ENCODE peak calls at places on chromosomes 4 and X, in seven cellular contexts. One of them, this sample, is unnamed.

GRCh38 chrX:11770320-11770719 is 12.3 kb downstream of the MSL3 start:
- DNase-seq in SK-N-SH: peak; percentile 74
- DNase-seq in GM12878: peak; percentile 68
- DNase-seq in K562: peak; percentile 68
- DNase-seq in HCT116: peak; percentile 22
- DNase-seq in HepG2: peak; percentile 23
- DNase-seq in H1: no peak
- DNase-seq in this sample: peak; percentile 51

GRCh38 chrX:127578395-127578794 is 473.8 kb downstream of the ACTRT1 start:
- DNase-seq in SK-N-SH: no peak
- DNase-seq in GM12878: no peak
- DNase-seq in K562: no peak
- DNase-seq in HCT116: no peak
- DNase-seq in HepG2: no peak
- DNase-seq in H1: no peak
- DNase-seq in this sample: no peak

GRCh38 chr4:159016527-159017137 is 86.2 kb upstream of the RAPGEF2 start:
- DNase-seq in SK-N-SH: peak; percentile 15
- DNase-seq in GM12878: peak; percentile 56
- DNase-seq in K562: peak; percentile 46
- DNase-seq in HCT116: no peak
- DNase-seq in HepG2: peak; percentile 53
- DNase-seq in H1: no peak
- DNase-seq in this sample: no peak

GRCh38 chr4:73731968-73732610 is 8.3 kb upstream of the CXCL8 start:
- DNase-seq in SK-N-SH: no peak
- DNase-seq in GM12878: no peak
- DNase-seq in K562: no peak
- DNase-seq in HCT116: no peak
- DNase-seq in HepG2: no peak
- DNase-seq in H1: no peak
- DNase-seq in this sample: no peak

GRCh38 chr4:33060873-33061542 is 2340.8 kb downstream of the PCDH7 start:
- DNase-seq in SK-N-SH: peak; percentile 2
- DNase-seq in GM12878: no peak
- DNase-seq in K562: no peak
- DNase-seq in HCT116: peak; percentile 68
- DNase-seq in HepG2: peak; percentile 40
- DNase-seq in H1: peak; percentile 46
- DNase-seq in this sample: no peak

GRCh38 chr4:180960758-180961401 is 1282.3 kb upstream of the TENM3 start:
- DNase-seq in SK-N-SH: peak; percentile 34
- DNase-seq in GM12878: no peak
- DNase-seq in K562: no peak
- DNase-seq in HCT116: no peak
- DNase-seq in HepG2: no peak
- DNase-seq in H1: no peak
- DNase-seq in this sample: no peak

GRCh38 chr4:156773648-156774357 is 197.8 kb downstream of the PDGFC start:
- DNase-seq in SK-N-SH: no peak
- DNase-seq in GM12878: no peak
- DNase-seq in K562: no peak
- DNase-seq in HCT116: no peak
- DNase-seq in HepG2: no peak
- DNase-seq in H1: no peak
- DNase-seq in this sample: no peak

GRCh38 chr4:132384709-132385108 is 764.4 kb upstream of the PCDH10 start:
- DNase-seq in SK-N-SH: no peak
- DNase-seq in GM12878: no peak
- DNase-seq in K562: no peak
- DNase-seq in HCT116: no peak
- DNase-seq in HepG2: no peak
- DNase-seq in H1: no peak
- DNase-seq in this sample: no peak

GRCh38 chr4:26962720-26963119 is 102.1 kb downstream of the STIM2 start:
- DNase-seq in SK-N-SH: no peak
- DNase-seq in GM12878: no peak
- DNase-seq in K562: no peak
- DNase-seq in HCT116: no peak
- DNase-seq in HepG2: no peak
- DNase-seq in H1: no peak
- DNase-seq in this sample: no peak

GRCh38 chr4:26273308-26273980 is 47.4 kb upstream of the RBPJ start:
- DNase-seq in SK-N-SH: no peak
- DNase-seq in GM12878: no peak
- DNase-seq in K562: no peak
- DNase-seq in HCT116: no peak
- DNase-seq in HepG2: no peak
- DNase-seq in H1: no peak
- DNase-seq in this sample: no peak

GRCh38 chrX:123962794-123963373 is 1.4 kb downstream of the STAG2 start:
- DNase-seq in SK-N-SH: peak; percentile 68
- DNase-seq in GM12878: peak; percentile 68
- DNase-seq in K562: peak; percentile 57
- DNase-seq in HCT116: peak; percentile 75
- DNase-seq in HepG2: peak; percentile 88
- DNase-seq in H1: no peak
- DNase-seq in this sample: peak; percentile 93

GRCh38 chr4:181971411-181971810 is 271.8 kb upstream of the TENM3 start:
- DNase-seq in SK-N-SH: no peak
- DNase-seq in GM12878: no peak
- DNase-seq in K562: no peak
- DNase-seq in HCT116: no peak
- DNase-seq in HepG2: no peak
- DNase-seq in H1: no peak
- DNase-seq in this sample: no peak

GRCh38 chrX:13520931-13521330 is 48.5 kb upstream of the EGFL6 start:
- DNase-seq in SK-N-SH: no peak
- DNase-seq in GM12878: no peak
- DNase-seq in K562: no peak
- DNase-seq in HCT116: no peak
- DNase-seq in HepG2: no peak
- DNase-seq in H1: no peak
- DNase-seq in this sample: no peak

GRCh38 chrX:17547658-17548057 is 172.7 kb downstream of the NHS start:
- DNase-seq in SK-N-SH: no peak
- DNase-seq in GM12878: peak; percentile 56
- DNase-seq in K562: no peak
- DNase-seq in HCT116: peak; percentile 39
- DNase-seq in HepG2: peak; percentile 4
- DNase-seq in H1: no peak
- DNase-seq in this sample: peak; percentile 90

GRCh38 chr4:137677851-137678250 is 145.6 kb upstream of the PCDH18 start:
- DNase-seq in SK-N-SH: no peak
- DNase-seq in GM12878: no peak
- DNase-seq in K562: no peak
- DNase-seq in HCT116: no peak
- DNase-seq in HepG2: no peak
- DNase-seq in H1: no peak
- DNase-seq in this sample: no peak

GRCh38 chrX:3518870-3519269 is 172.4 kb upstream of the MXRA5 start:
- DNase-seq in SK-N-SH: no peak
- DNase-seq in GM12878: no peak
- DNase-seq in K562: peak; percentile 5
- DNase-seq in HCT116: peak; percentile 63
- DNase-seq in HepG2: peak; percentile 2
- DNase-seq in H1: peak; percentile 1
- DNase-seq in this sample: no peak

GRCh38 chr4:85744950-85745349 is 270.0 kb downstream of the ARHGAP24 start:
- DNase-seq in SK-N-SH: no peak
- DNase-seq in GM12878: no peak
- DNase-seq in K562: no peak
- DNase-seq in HCT116: peak; percentile 46
- DNase-seq in HepG2: no peak
- DNase-seq in H1: no peak
- DNase-seq in this sample: no peak

GRCh38 chrX:39133971-39134370 is 332.7 kb downstream of the MID1IP1 start:
- DNase-seq in SK-N-SH: no peak
- DNase-seq in GM12878: no peak
- DNase-seq in K562: no peak
- DNase-seq in HCT116: no peak
- DNase-seq in HepG2: no peak
- DNase-seq in H1: peak; percentile 1
- DNase-seq in this sample: no peak

DNA sequence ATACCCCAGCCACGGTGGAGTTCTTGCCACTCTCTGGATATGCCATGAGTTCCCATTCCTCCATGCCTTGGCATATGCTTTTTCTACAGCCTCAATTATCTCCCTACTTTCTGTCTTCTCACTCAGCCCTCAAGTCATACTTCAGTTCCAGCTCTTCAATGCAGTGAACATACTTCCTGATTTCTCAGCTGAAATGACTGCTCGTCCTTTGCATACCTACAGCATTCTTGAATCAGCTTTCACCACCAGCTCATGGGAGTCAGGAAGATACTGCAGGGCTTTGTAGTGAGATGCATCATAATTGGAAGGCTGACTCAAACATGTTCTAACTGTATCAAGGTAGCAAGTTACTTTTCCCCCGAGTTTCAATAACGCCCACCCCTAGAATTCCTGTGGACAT is 118.4 kb downstream of the APBB2 start:
- DNase-seq in SK-N-SH: no peak
- DNase-seq in GM12878: peak; percentile 54
- DNase-seq in K562: no peak
- DNase-seq in HCT116: no peak
- DNase-seq in HepG2: no peak
- DNase-seq in H1: no peak
- DNase-seq in this sample: no peak
- TF ChIP-seq MAX in SK-N-SH: no peak
- TF ChIP-seq MAX in GM12878: no peak
- TF ChIP-seq MAX in K562: no peak
- TF ChIP-seq MAX in HCT116: no peak
- TF ChIP-seq MAX in HepG2: no peak
- TF ChIP-seq MAX in H1: no peak
- TF ChIP-seq MAX in this sample: no peak

GRCh38 chrX:25022499-25023325 is 6.9 kb upstream of the ARX start:
- DNase-seq in SK-N-SH: no peak
- DNase-seq in GM12878: no peak
- DNase-seq in K562: no peak
- DNase-seq in HCT116: no peak
- DNase-seq in HepG2: no peak
- DNase-seq in H1: no peak
- DNase-seq in this sample: no peak
- H3K27me3 ChIP-seq in SK-N-SH: peaks cover 66% of the 10 kb centered on the region
- H3K27me3 ChIP-seq in GM12878: peaks cover 2% of the 10 kb centered on the region
- H3K27me3 ChIP-seq in K562: peaks cover 43% of the 10 kb centered on the region
- H3K27me3 ChIP-seq in HCT116: no peaks in the 10 kb centered on the region
- H3K27me3 ChIP-seq in HepG2: peaks cover 33% of the 10 kb centered on the region
- H3K27me3 ChIP-seq in H1: peaks cover 32% of the 10 kb centered on the region
- H3K27me3 ChIP-seq in this sample: peaks cover 59% of the 10 kb centered on the region

DNA sequence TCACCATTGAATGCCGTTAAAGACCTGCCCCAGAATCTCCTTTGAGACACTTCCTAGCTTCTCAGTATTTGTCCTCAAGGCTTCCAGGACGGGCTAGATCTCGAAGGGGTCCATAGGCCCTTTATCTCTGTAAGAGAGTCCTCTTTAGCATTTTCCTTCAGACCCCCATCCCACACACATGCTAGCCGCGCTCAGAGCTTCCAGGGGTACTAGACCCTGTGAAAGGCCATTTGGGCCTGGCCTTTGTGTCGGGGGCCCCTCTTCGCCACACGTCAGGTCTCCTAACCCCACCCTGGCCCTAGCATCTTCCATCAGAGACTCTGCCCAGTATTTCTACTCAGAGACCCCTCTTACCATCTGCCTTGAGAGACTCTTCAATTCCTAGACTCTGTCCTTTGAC is 759 bp downstream of the UBA1 start:
- DNase-seq in SK-N-SH: no peak
- DNase-seq in GM12878: no peak
- DNase-seq in K562: no peak
- DNase-seq in HCT116: no peak
- DNase-seq in HepG2: no peak
- DNase-seq in H1: no peak
- DNase-seq in this sample: no peak
- TF ChIP-seq MAX in SK-N-SH: no peak
- TF ChIP-seq MAX in GM12878: no peak
- TF ChIP-seq MAX in K562: no peak
- TF ChIP-seq MAX in HCT116: no peak
- TF ChIP-seq MAX in HepG2: no peak
- TF ChIP-seq MAX in H1: no peak
- TF ChIP-seq MAX in this sample: no peak

DNA sequence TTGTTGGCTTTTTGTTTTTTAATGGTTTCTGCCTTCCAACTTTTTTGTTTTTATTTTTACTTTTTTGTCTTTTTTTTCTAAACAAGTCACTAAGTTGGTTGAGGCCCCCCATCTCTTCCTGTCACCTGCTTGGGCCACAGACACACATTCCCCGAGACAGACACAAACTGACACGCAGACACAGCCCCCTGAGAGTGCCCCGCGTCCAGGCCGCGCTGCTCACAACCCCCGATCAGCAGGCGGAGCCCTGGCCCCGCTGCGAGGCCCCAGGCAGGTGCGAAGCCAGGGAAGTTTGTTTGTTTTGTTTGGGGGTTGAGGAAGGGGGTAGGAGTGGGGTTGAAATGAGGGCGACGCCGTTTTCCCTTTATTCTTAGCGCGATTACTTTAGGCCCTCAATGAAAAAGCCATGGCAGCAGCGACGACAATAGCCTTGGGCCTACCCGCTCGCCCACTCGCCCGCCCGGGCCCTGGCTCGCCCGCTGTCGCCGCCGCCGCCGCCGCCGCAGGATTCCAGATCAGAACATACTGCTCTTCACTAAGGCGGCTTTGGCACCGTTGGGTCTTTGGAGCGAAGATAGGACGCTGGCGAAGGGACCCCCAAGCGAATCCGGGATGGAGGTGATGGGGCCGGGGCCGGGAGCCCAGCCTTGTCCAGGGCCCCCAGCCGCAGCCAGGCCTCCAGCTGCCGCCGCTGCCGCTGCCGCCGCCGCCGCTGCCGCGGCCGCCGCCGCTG is 3.1 kb downstream of the PHOX2B start:
- DNase-seq in SK-N-SH: peak; percentile 56
- DNase-seq in GM12878: no peak
- DNase-seq in K562: no peak
- DNase-seq in HCT116: no peak
- DNase-seq in HepG2: no peak
- DNase-seq in H1: no peak
- DNase-seq in this sample: no peak
- H3K27me3 ChIP-seq in SK-N-SH: peaks cover 61% of the 10 kb centered on the region
- H3K27me3 ChIP-seq in GM12878: peaks cover 4% of the 10 kb centered on the region
- H3K27me3 ChIP-seq in K562: peaks cover 56% of the 10 kb centered on the region
- H3K27me3 ChIP-seq in HCT116: peaks cover 15% of the 10 kb centered on the region
- H3K27me3 ChIP-seq in HepG2: peaks cover 52% of the 10 kb centered on the region
- H3K27me3 ChIP-seq in H1: peaks cover 79% of the 10 kb centered on the region
- H3K27me3 ChIP-seq in this sample: peaks cover 88% of the 10 kb centered on the region

This sample was measured in endothelial cell of umbilical vein.